ENCODE peak calls at places on chromosomes 6 and 20, in seven cellular contexts. F, M, O, G, T, H and X are unnamed samples.

GRCh38 chr6:69729870-69730449 is 66.8 kb downstream of the LMBRD1 start:
- DNase-seq in F (peak; percentile 20), M (no peak), O (no peak), G (no peak), T (no peak), H (no peak), X (peak; percentile 21)

GRCh38 chr20:13648872-13649271 is 10.1 kb upstream of the TASP1 start:
- DNase-seq in F (no peak), M (no peak), O (no peak), G (no peak), T (no peak), H (no peak), X (no peak)

GRCh38 chr6:121890307-121890910 is 455.0 kb downstream of the GJA1 start:
- DNase-seq in F (no peak), M (no peak), O (no peak), G (no peak), T (no peak), H (no peak), X (no peak)

GRCh38 chr6:47008397-47008763 is 33.8 kb downstream of the ADGRF1 start:
- DNase-seq in F (no peak), M (no peak), O (no peak), G (no peak), T (no peak), H (no peak), X (no peak)

GRCh38 chr6:40957616-40958492 is 81.2 kb downstream of the UNC5CL start:
- DNase-seq in F (peak; percentile 35), M (peak; percentile 50), O (no peak), G (no peak), T (no peak), H (no peak), X (peak; percentile 72)

GRCh38 chr20:21100590-21101452 is 5.3 kb downstream of the LINC00237 start:
- DNase-seq in F (no peak), M (no peak), O (no peak), G (peak; percentile 51), T (no peak), H (no peak), X (peak; percentile 10)

GRCh38 chr6:154414021-154414813 is 57.6 kb upstream of the IPCEF1 start:
- DNase-seq in F (peak; percentile 34), M (no peak), O (no peak), G (no peak), T (no peak), H (no peak), X (no peak)

GRCh38 chr6:46113370-46113769 is 16.4 kb upstream of the ENPP4 start:
- DNase-seq in F (no peak), M (no peak), O (no peak), G (no peak), T (no peak), H (no peak), X (no peak)

GRCh38 chr6:75922226-75922625 is 150.2 kb downstream of the IMPG1 start:
- DNase-seq in F (peak; percentile 33), M (peak; percentile 17), O (no peak), G (no peak), T (no peak), H (no peak), X (peak; percentile 7)

GRCh38 chr6:56370127-56370540 is 122.8 kb upstream of the COL21A1 start:
- DNase-seq in F (peak; percentile 73), M (peak; percentile 79), O (peak; percentile 73), G (peak; percentile 67), T (peak; percentile 53), H (peak; percentile 78), X (peak; percentile 56)

GRCh38 chr20:38138086-38138777 is 26.8 kb downstream of the TGM2 start:
- DNase-seq in F (no peak), M (no peak), O (no peak), G (peak; percentile 13), T (no peak), H (peak; percentile 8), X (no peak)

GRCh38 chr6:108581237-108581931 is 20.7 kb downstream of the FOXO3 start:
- DNase-seq in F (peak; percentile 89), M (no peak), O (peak; percentile 70), G (no peak), T (peak; percentile 78), H (peak; percentile 73), X (peak; percentile 95)

GRCh38 chr6:81753709-81754678 is 1.5 kb upstream of the TENT5A start:
- DNase-seq in F (peak; percentile 62), M (no peak), O (peak; percentile 87), G (peak; percentile 90), T (peak; percentile 91), H (peak; percentile 85), X (peak; percentile 68)

GRCh38 chr6:156021746-156022396 is 566.2 kb upstream of the NOX3 start:
- DNase-seq in F (peak; percentile 12), M (no peak), O (no peak), G (no peak), T (no peak), H (no peak), X (peak; percentile 74)

GRCh38 chr6:27293436-27294152 is 18.5 kb downstream of the POM121L2 start:
- DNase-seq in F (peak; percentile 74), M (peak; percentile 56), O (no peak), G (no peak), T (no peak), H (no peak), X (peak; percentile 61)

GRCh38 chr6:141724731-141725130 is 408.0 kb upstream of the GJE1 start:
- DNase-seq in F (no peak), M (no peak), O (no peak), G (no peak), T (no peak), H (no peak), X (no peak)

GRCh38 chr6:135974416-135974815 is 122.9 kb downstream of the PDE7B start:
- DNase-seq in F (peak; percentile 27), M (no peak), O (no peak), G (no peak), T (no peak), H (no peak), X (peak; percentile 15)

GRCh38 chr6:11766589-11767450 is 11.8 kb downstream of the ADTRP start:
- DNase-seq in F (peak; percentile 97), M (peak; percentile 81), O (no peak), G (no peak), T (no peak), H (peak; percentile 46), X (peak; percentile 94)

GRCh38 chr6:10531513-10531912 is 10.4 kb downstream of the GCNT2 start:
- DNase-seq in F (no peak), M (no peak), O (no peak), G (no peak), T (no peak), H (no peak), X (no peak)

GRCh38 chr6:36692220-36692619 is 5.4 kb upstream of the RAB44 start:
- DNase-seq in F (no peak), M (no peak), O (no peak), G (no peak), T (peak; percentile 9), H (no peak), X (no peak)

GRCh38 chr6:22108199-22108598 is 188.6 kb downstream of the PRL start:
- DNase-seq in F (no peak), M (no peak), O (no peak), G (no peak), T (no peak), H (no peak), X (peak; percentile 6)

GRCh38 chr6:128124713-128125112 is 223.9 kb upstream of the THEMIS start:
- DNase-seq in F (peak; percentile 71), M (no peak), O (no peak), G (no peak), T (no peak), H (no peak), X (peak; percentile 41)

DNA sequence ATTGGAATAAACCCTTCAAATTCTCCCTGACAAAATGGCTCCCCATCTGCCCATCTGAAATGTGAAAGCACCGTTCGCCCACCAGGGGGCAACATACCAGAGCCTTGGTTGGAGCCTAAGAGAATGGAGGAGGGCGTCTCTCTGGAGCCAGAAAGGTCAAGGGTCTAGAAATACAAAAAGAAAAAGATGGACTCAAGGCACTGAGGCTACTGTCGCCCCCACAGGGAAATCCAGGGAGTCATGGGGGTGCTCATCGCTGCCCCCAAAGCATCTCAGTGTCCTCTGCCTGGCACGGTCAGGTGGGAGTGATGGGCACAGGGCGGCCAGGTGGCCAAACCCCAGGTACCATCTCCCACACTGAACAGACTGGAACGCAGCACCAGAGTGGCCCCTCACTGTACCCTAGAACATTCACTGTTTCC is 136.3 kb downstream of the ZMYND8 start:
- DNase-seq in F (peak; percentile 59), M (no peak), O (no peak), G (no peak), T (no peak), H (no peak), X (peak; percentile 55)
- TF ChIP-seq CTCF in F (peak; percentile 80), M (peak; percentile 72), O (no peak), G (no peak), T (no peak), H (peak; percentile 28), X (peak; percentile 68)

GRCh38 chr20:23083553-23084220 is 2.4 kb downstream of the CD93 start:
- DNase-seq in F (no peak), M (no peak), O (no peak), G (no peak), T (no peak), H (no peak), X (no peak)
- H3K4me3 ChIP-seq in F (no peak overlapping the region), M (no peak overlapping the region), O (no peak overlapping the region), G (no peak overlapping the region), T (peak overlapping the region; percentile 18), H (peak overlapping the region; percentile 45), X (no peak overlapping the region)

GRCh38 chr20:2086177-2086979 is 15.2 kb upstream of the STK35 start:
- DNase-seq in F (peak; percentile 21), M (no peak), O (no peak), G (no peak), T (no peak), H (no peak), X (peak; percentile 3)
- TF ChIP-seq CTCF in F (peak; percentile 49), M (no peak), O (no peak), G (no peak), T (no peak), H (no peak), X (peak; percentile 24)

GRCh38 chr6:7391244-7391643 is 1.6 kb downstream of the RIOK1 start:
- DNase-seq in F (no peak), M (no peak), O (no peak), G (no peak), T (no peak), H (no peak), X (no peak)
- H3K4me3 ChIP-seq in F (no peak overlapping the region), M (peak overlapping the region; percentile 90), O (no peak overlapping the region), G (no peak overlapping the region), T (no peak overlapping the region), H (no peak overlapping the region), X (peak overlapping the region; percentile 4)

GRCh38 chr20:34579936-34580587 is 21.5 kb downstream of the MAP1LC3A start:
- DNase-seq in F (no peak), M (no peak), O (no peak), G (no peak), T (peak; percentile 9), H (no peak), X (no peak)

GRCh38 chr20:34578040-34578439 is 19.5 kb downstream of the MAP1LC3A start:
- DNase-seq in F (no peak), M (no peak), O (no peak), G (no peak), T (peak; percentile 6), H (peak; percentile 42), X (peak; percentile 63)

GRCh38 chr20:34580588-34580940 is 22.0 kb downstream of the MAP1LC3A start:
- DNase-seq in F (no peak), M (no peak), O (no peak), G (no peak), T (no peak), H (no peak), X (no peak)

GRCh38 chr20:34578521-34579147 is 20.1 kb downstream of the MAP1LC3A start:
- DNase-seq in F (no peak), M (no peak), O (no peak), G (no peak), T (no peak), H (no peak), X (no peak)

GRCh38 chr20:34579191-34579661 is 20.7 kb downstream of the MAP1LC3A start:
- DNase-seq in F (peak; percentile 87), M (peak; percentile 42), O (peak; percentile 40), G (no peak), T (peak; percentile 14), H (peak; percentile 55), X (peak; percentile 86)
- TF ChIP-seq CTCF in F (peak; percentile 88), M (peak; percentile 74), O (no peak), G (no peak), T (no peak), H (peak; percentile 60), X (peak; percentile 87)